ENCODE peak calls at places on chromosomes 7 and 10, in seven cellular contexts. N is PC-3, Q is cardiac fibroblast, K is fibroblast of pulmonary artery, U is body of pancreas, I is transverse colon, P is aorta. B is an unnamed sample.

GRCh38 chr7:80929619-80930018 is 10.8 kb upstream of the SEMA3C start:
- DNase-seq in N (peak), Q (peak), K (no peak), U (no peak), I (no peak), P (no peak), B (no peak)

GRCh38 chr10:28984431-28984830 is 304.4 kb upstream of the LYZL1 start:
- DNase-seq in N (peak), Q (peak), K (peak), U (peak), I (peak), P (peak), B (peak)

GRCh38 chr7:105776986-105777910 is 99.2 kb downstream of the ATXN7L1 start:
- DNase-seq in N (peak), Q (peak), K (peak), U (no peak), I (no peak), P (no peak), B (no peak)

GRCh38 chr10:49615213-49615612 is 1.4 kb downstream of the CHAT start:
- DNase-seq in N (no peak), Q (no peak), K (no peak), U (no peak), I (no peak), P (peak), B (no peak)

GRCh38 chr10:78028438-78029293 is 649 bp downstream of the POLR3A start:
- DNase-seq in N (peak), Q (peak), K (peak), U (peak), I (peak), P (peak), B (no peak)

GRCh38 chr10:34656676-34657075 is 158.4 kb downstream of the PARD3 start:
- DNase-seq in N (no peak), Q (no peak), K (no peak), U (no peak), I (no peak), P (no peak), B (no peak)

GRCh38 chr10:133082685-133083421 is 4.9 kb upstream of the ADGRA1 start:
- DNase-seq in N (no peak), Q (no peak), K (no peak), U (no peak), I (no peak), P (no peak), B (no peak)

GRCh38 chr7:74579800-74580685 is 77.5 kb upstream of the GTF2I start:
- DNase-seq in N (peak), Q (peak), K (peak), U (peak), I (peak), P (peak), B (no peak)

GRCh38 chr10:117684673-117685211 is 142.2 kb downstream of the EMX2 start:
- DNase-seq in N (peak), Q (no peak), K (no peak), U (peak), I (peak), P (peak), B (no peak)

GRCh38 chr7:12687213-12688171 is at the start of gene ARL4A:
- DNase-seq in N (peak), Q (peak), K (peak), U (peak), I (peak), P (peak), B (peak)

GRCh38 chr7:27434729-27435400 is 192.3 kb downstream of the EVX1 start:
- DNase-seq in N (peak), Q (no peak), K (peak), U (no peak), I (no peak), P (no peak), B (peak)

GRCh38 chr7:158432369-158433270 is 155.0 kb downstream of the PTPRN2 start:
- DNase-seq in N (peak), Q (peak), K (peak), U (peak), I (peak), P (no peak), B (peak)

GRCh38 chr10:22230331-22230833 is 12.6 kb upstream of the EBLN1 start:
- DNase-seq in N (peak), Q (peak), K (peak), U (no peak), I (no peak), P (no peak), B (peak)

GRCh38 chr7:77537136-77537594 is at the start of gene PTPN12:
- DNase-seq in N (no peak), Q (no peak), K (no peak), U (no peak), I (no peak), P (peak), B (no peak)

GRCh38 chr10:71217266-71218045 is 5.1 kb downstream of the UNC5B start:
- DNase-seq in N (no peak), Q (no peak), K (no peak), U (no peak), I (no peak), P (peak), B (no peak)

DNA sequence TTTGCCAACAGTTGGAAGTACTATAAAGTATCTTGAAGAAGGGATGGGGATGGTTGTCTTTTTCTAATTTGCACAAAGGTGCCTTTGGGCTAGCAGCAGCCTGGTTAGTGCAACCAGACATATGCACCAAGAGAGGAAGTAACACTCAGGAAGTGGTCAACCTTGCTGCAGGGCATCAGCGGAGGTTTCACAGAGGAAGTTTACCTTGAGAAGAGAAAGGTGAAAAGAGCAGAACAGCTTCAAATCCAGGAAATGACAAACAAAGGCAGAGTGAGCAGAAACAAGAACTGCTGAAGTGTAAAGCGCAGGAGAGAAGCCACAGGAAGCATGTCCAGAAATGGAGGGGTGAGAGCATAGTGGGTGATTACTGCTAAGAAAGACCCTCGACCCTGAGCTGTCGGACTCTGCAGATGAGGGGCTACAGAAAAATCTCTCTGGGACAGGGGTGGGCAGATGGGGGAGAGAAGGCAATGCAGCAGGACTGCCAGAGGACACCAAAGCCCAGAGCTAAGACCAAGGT is 66.9 kb downstream of the STK17A start:
- DNase-seq in N (peak), Q (peak), K (no peak), U (no peak), I (peak), P (no peak), B (no peak)
- H3K4me3 ChIP-seq in N (peak), Q (no peak), K (no peak), U (no peak), I (no peak), P (no peak), B (no peak)

GRCh38 chr7:41956276-41956675 is 253.4 kb upstream of the INHBA start:
- DNase-seq in N (no peak), Q (peak), K (no peak), U (no peak), I (no peak), P (no peak), B (no peak)

GRCh38 chr7:41956712-41957111 is 253.8 kb upstream of the INHBA start:
- DNase-seq in N (no peak), Q (no peak), K (peak), U (no peak), I (no peak), P (no peak), B (no peak)

DNA sequence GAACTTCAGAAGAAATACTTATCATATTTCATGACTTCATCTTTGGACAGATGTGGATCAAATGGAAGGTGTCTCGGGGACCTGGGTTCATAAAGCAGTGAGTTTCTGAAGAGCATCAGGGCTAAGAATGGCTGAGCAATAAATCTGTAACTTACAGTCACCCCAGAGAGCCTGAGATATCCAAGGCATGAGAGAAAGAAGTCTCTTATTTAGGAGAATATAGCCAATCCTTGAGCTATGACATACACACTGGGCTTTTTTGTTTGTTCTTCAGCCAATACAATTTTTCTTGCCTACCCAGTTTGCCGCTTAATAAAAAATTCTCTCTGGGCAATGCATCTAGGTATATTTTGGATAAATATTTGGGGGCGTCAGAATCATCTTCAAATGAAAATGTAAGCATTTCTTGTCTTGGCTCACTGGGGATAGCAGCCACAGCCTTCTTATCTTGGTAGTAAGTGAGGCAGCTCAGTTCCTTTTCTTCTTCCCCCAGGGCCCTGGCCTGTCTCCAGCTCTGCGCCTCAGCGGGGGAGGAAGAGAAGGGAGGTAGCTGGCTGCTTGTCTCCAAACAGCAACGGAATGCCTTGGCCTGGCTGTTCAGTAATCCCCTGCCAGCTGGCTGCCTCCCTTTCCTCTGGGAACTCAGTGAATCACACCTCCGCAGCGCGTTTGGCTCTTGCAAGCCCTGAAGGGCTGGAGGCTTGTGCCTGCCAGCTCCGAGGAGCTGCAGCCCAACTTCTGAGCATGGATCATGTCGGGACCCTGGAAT is 252.8 kb upstream of the INHBA start:
- DNase-seq in N (peak), Q (peak), K (peak), U (peak), I (peak), P (peak), B (peak)
- H3K4me3 ChIP-seq in N (peak), Q (no peak), K (peak), U (no peak), I (no peak), P (no peak), B (no peak)

GRCh38 chr10:101237908-101238731 is 8.9 kb upstream of the LBX1 start:
- DNase-seq in N (no peak), Q (no peak), K (no peak), U (no peak), I (no peak), P (no peak), B (no peak)

GRCh38 chr10:101235766-101236165 is 6.5 kb upstream of the LBX1 start:
- DNase-seq in N (no peak), Q (no peak), K (no peak), U (no peak), I (no peak), P (no peak), B (no peak)

GRCh38 chr10:101237080-101237817 is 8.0 kb upstream of the LBX1 start:
- DNase-seq in N (no peak), Q (peak), K (no peak), U (no peak), I (no peak), P (no peak), B (no peak)

GRCh38 chr10:101238732-101239105 is 9.5 kb upstream of the LBX1 start:
- DNase-seq in N (peak), Q (no peak), K (no peak), U (no peak), I (no peak), P (peak), B (no peak)

GRCh38 chr10:101236376-101237079 is 7.3 kb upstream of the LBX1 start:
- DNase-seq in N (no peak), Q (no peak), K (no peak), U (no peak), I (no peak), P (no peak), B (no peak)
- H3K4me3 ChIP-seq in N (no peak), Q (no peak), K (no peak), U (no peak), I (no peak), P (no peak), B (no peak)

DNA sequence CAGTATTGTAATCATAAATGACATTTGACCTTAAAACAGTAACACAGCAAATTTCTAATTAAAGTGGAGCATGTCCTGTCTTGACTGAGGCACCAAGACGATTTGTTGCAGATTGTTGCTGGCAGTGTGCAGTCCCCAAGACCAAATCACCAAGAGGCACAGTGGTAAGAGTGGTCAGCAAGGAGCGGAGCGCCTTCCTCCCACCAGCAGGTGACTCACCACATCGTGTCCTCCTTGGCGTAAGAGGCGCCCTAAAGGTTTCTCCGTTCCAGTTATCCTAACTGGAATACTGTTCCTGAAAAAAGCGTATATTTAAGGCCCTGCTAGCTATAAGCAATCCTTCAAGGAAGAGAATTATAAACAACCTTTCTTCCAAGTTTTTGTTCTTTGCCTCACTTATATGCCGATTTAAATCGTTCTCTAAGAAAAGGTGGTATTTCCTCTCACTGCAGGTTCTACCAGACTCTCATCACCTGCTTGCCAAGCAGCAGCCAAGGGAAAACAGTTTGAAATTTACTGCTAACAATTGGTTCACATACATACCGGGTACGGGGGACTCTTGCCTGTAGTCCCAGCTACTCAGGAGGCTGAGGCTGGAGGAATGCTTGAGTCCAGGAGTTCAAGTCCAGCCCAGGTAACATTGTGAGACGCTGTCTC is 10.7 kb upstream of the REPIN1 start:
- DNase-seq in N (no peak), Q (no peak), K (no peak), U (no peak), I (no peak), P (peak), B (no peak)
- H3K4me3 ChIP-seq in N (no peak), Q (no peak), K (no peak), U (no peak), I (no peak), P (no peak), B (no peak)